ENCODE peak calls at places on chromosome 10, in four cellular contexts. M is HEK293T, D is WTC11, A is HepG2. X is an unnamed sample.

GRCh38 chr10:112588225-112588990 is 141.4 kb downstream of the VTI1A start:
- DNase-seq in M (no peak), D (no peak), A (no peak), X (no peak)

GRCh38 chr10:132306951-132307751 is 599 bp downstream of the STK32C start:
- DNase-seq in M (no peak), D (peak; percentile 49), A (peak; percentile 57), X (no peak)

GRCh38 chr10:77111611-77112550 is 525.7 kb downstream of the KCNMA1 start:
- DNase-seq in M (peak; percentile 69), D (no peak), A (peak; percentile 60), X (peak; percentile 65)

GRCh38 chr10:70358446-70358845 is 24.0 kb downstream of the LRRC20 start:
- DNase-seq in M (no peak), D (no peak), A (no peak), X (no peak)

GRCh38 chr10:10942441-10942840 is 75.2 kb upstream of the CELF2 start:
- DNase-seq in M (no peak), D (no peak), A (no peak), X (no peak)

GRCh38 chr10:25059990-25060389 is 43.6 kb downstream of the THNSL1 start:
- DNase-seq in M (peak; percentile 34), D (no peak), A (peak; percentile 87), X (peak; percentile 37)

GRCh38 chr10:123666318-123667291 is at the start of gene GPR26:
- DNase-seq in M (no peak), D (peak; percentile 63), A (no peak), X (no peak)

GRCh38 chr10:102646610-102647432 is 2.5 kb downstream of the TRIM8 start:
- DNase-seq in M (no peak), D (no peak), A (no peak), X (no peak)

GRCh38 chr10:69479241-69479730 is 28.0 kb downstream of the TSPAN15 start:
- DNase-seq in M (no peak), D (no peak), A (no peak), X (no peak)

GRCh38 chr10:49739426-49739825 is 22.7 kb downstream of the OGDHL start:
- DNase-seq in M (no peak), D (no peak), A (no peak), X (no peak)
- TF ChIP-seq ELF4 in M (no peak), D (no peak), A (no peak), X (no peak)

GRCh38 chr10:98268694-98269386 is 846 bp upstream of the LOXL4 start:
- DNase-seq in M (peak; percentile 40), D (peak; percentile 28), A (peak; percentile 72), X (no peak)
- TF ChIP-seq ELF4 in M (no peak), D (no peak), A (no peak), X (no peak)

DNA sequence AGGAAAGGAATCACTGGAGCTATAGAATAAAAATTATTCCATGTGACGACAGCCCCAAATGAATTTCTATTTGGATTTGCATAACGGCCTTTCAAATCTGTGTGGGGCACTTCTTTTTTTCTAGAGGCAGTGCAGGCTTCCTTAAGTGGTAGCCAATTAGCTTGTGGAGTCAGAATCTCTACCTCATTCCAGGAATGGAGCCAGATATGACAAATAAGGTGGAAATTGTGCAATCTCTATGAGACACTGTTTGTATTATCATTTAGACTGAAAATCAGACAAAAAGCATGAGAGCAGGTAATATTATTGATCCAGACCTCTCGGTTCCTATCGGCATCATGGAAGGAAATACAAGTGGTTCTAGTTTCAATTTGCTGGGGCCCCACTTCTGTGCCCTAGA is 78.7 kb downstream of the BEND7 start:
- DNase-seq in M (no peak), D (no peak), A (no peak), X (no peak)
- TF ChIP-seq ELF4 in M (no peak), D (no peak), A (no peak), X (no peak)

GRCh38 chr10:81288544-81288943 is 586.5 kb upstream of the NRG3 start:
- DNase-seq in M (no peak), D (no peak), A (no peak), X (no peak)
- TF ChIP-seq ELF4 in M (no peak), D (no peak), A (no peak), X (no peak)

GRCh38 chr10:79028456-79029010 is 40.2 kb upstream of the ZMIZ1 start:
- DNase-seq in M (no peak), D (no peak), A (no peak), X (no peak)
- TF ChIP-seq ELF4 in M (no peak), D (no peak), A (no peak), X (no peak)

DNA sequence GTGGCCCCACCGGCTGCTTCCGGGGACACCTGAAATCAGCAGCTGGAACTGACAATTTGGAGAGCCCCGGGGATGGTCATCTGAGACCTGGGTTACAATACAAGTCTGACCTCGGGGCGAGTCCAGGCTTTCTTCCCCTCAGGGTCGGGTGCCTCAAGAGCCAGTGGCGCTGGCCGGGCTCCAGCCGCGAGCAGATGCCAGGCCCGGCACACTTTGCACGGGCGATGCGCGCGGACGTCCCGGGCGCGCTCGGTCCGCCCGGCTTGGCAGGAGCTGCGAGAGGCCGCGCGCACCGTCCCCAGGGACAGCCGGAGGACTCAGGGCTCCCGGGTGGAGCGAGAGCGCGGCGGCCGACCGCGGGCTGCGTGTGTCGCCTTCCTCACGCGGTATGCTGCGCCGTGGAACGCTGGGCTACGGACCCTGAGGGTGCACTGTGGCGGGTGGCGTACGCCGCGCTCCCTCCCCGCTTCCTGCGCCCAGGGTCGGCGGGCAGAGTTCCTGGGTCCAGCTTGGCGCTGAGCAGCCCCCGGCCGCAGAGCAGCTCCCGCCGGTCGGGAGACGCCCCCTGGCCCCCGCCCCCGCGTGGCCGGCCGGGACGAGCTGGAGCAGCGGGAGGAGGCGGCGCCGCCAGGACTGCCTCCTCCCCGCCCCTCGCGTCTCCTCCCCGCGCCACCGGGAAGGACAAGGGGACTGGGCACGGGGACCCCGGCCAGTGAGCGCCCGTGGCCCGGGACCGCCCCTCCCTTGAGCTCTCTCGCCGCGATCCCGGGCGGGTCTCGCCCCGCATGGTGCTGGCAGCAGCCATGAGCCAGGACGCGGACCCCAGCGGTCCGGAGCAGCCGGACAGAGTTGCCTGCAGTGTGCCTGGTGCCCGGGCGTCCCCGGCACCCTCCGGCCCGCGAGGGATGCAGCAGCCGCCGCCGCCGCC is at the start of gene RBM20:
- DNase-seq in M (peak; percentile 63), D (peak; percentile 55), A (no peak), X (peak; percentile 59)
- TF ChIP-seq ELF4 in M (no peak), D (no peak), A (no peak), X (no peak)

DNA sequence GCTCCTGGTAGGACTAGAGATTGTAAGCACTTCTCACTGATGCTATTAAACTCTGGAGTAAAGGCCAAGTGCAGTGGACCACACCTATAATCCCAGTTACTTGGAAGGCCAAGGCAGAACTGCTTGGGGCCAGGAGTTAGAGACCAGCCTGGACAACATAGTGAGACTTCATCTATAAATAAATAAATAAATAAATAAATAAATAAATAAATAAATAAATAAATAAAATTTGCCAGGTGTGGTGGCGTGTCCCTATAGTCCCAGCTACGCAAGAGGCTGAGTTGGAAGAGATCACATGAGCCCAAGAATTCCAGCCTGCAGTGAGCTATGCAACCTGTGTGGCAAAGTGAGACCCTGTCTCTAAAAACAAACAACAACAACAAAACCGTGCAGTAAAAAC is 1475.7 kb downstream of the REEP3 start:
- DNase-seq in M (no peak), D (no peak), A (no peak), X (no peak)
- TF ChIP-seq ELF4 in M (no peak), D (no peak), A (no peak), X (no peak)

GRCh38 chr10:3777876-3778707 is 6.9 kb downstream of the KLF6 start:
- DNase-seq in M (no peak), D (no peak), A (no peak), X (no peak)

GRCh38 chr10:3776796-3777571 is 8.0 kb downstream of the KLF6 start:
- DNase-seq in M (no peak), D (no peak), A (peak; percentile 58), X (no peak)

GRCh38 chr10:3774814-3775670 is 10.0 kb downstream of the KLF6 start:
- DNase-seq in M (no peak), D (no peak), A (no peak), X (peak; percentile 69)

GRCh38 chr10:3774018-3774813 is 10.8 kb downstream of the KLF6 start:
- DNase-seq in M (no peak), D (no peak), A (no peak), X (no peak)

DNA sequence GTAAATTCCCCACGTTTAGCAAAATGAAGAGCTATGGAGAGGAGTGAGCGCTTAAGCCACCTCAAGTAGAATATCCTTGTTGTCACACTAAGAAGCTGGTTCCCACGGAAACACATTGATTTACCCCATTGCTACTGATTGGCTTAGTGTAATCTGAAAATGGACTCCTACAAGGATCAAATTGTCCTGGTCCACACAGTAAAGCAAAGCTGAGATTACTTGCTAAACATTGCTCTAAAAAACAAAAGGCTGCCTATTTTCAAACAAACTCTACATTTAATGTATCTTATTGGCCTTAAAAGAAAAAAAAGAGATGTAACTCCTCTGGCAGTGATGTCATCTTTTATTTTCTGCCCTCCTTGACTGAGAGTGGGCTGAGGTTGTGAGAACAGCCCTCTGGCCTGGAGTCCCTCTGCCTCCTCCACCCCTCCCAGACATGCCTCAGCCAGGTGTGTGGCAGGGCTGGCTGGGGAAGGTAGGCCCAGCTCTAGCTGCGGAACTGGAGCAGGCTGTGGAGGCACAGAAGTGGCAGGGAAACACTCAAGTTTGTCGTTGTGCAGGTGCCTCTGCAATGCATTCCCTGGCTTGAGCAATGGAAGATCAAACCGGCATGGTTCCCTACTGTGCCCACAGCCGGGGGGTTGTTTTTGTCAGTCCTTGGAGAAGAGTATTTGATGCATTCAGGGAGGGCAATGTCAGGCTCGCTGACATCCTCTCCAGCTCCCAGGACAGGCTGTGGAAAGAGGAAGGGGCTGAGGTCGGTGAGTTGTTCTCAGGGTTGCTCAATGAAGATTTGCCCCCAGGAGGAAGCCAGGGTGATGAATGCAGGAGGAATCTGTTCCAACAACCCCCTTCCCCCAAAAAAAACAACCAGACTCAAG is 9.1 kb downstream of the KLF6 start:
- DNase-seq in M (no peak), D (peak; percentile 63), A (no peak), X (no peak)
- TF ChIP-seq ELF4 in M (no peak), D (no peak), A (no peak), X (no peak)

GRCh38 chr10:47452495-47453434 is 31.1 kb downstream of the ANXA8 start:
- DNase-seq in M (no peak), D (no peak), A (no peak), X (peak; percentile 7)
- TF ChIP-seq ELF4 in M (no peak), D (no peak), A (no peak), X (no peak)